ENCODE peak calls at places on chromosome 17, in six cellular contexts. One of them, this sample, is unnamed.

GRCh38 chr17:45261577-45262515 is at the start of gene SPATA32:
- DNase-seq in breast epithelium: no peak
- DNase-seq in AG10803: peak; percentile 17
- DNase-seq in GM13976: peak; percentile 89
- DNase-seq in AG09319: no peak
- DNase-seq in RWPE1: no peak
- DNase-seq in this sample: no peak

GRCh38 chr17:72967963-72968585 is 124.4 kb downstream of the SLC39A11 start:
- DNase-seq in AG10803: no peak
- DNase-seq in breast epithelium: no peak
- DNase-seq in AG09319: no peak
- DNase-seq in RWPE1: no peak
- DNase-seq in GM13976: no peak
- DNase-seq in this sample: no peak

GRCh38 chr17:7806592-7806991 is 27.4 kb upstream of the KDM6B start:
- DNase-seq in RWPE1: no peak
- DNase-seq in breast epithelium: no peak
- DNase-seq in GM13976: no peak
- DNase-seq in AG10803: no peak
- DNase-seq in AG09319: no peak
- DNase-seq in this sample: no peak

GRCh38 chr17:30113213-30113612 is 3.4 kb upstream of the NSRP1 start:
- DNase-seq in AG10803: no peak
- DNase-seq in GM13976: no peak
- DNase-seq in AG09319: no peak
- DNase-seq in RWPE1: no peak
- DNase-seq in breast epithelium: no peak
- DNase-seq in this sample: no peak

GRCh38 chr17:58706351-58707140 is 14.1 kb downstream of the RAD51C start:
- DNase-seq in AG10803: no peak
- DNase-seq in RWPE1: no peak
- DNase-seq in breast epithelium: no peak
- DNase-seq in GM13976: peak; percentile 28
- DNase-seq in AG09319: no peak
- DNase-seq in this sample: no peak

GRCh38 chr17:68346448-68346847 is 55.2 kb downstream of the ARSG start:
- DNase-seq in RWPE1: no peak
- DNase-seq in AG10803: no peak
- DNase-seq in AG09319: no peak
- DNase-seq in breast epithelium: no peak
- DNase-seq in GM13976: peak; percentile 50
- DNase-seq in this sample: no peak

GRCh38 chr17:50169121-50169764 is 3.4 kb downstream of the SGCA start:
- DNase-seq in RWPE1: peak; percentile 57
- DNase-seq in breast epithelium: no peak
- DNase-seq in AG10803: peak; percentile 79
- DNase-seq in AG09319: no peak
- DNase-seq in GM13976: peak; percentile 86
- DNase-seq in this sample: peak; percentile 15

GRCh38 chr17:35433075-35433894 is 985 bp upstream of the SLFN12 start:
- DNase-seq in AG09319: peak; percentile 96
- DNase-seq in RWPE1: peak; percentile 90
- DNase-seq in breast epithelium: peak; percentile 88
- DNase-seq in GM13976: peak; percentile 52
- DNase-seq in AG10803: peak; percentile 99
- DNase-seq in this sample: peak; percentile 65

GRCh38 chr17:81870155-81870977 is 771 bp downstream of the ARHGDIA start:
- DNase-seq in breast epithelium: no peak
- DNase-seq in GM13976: no peak
- DNase-seq in AG10803: peak; percentile 45
- DNase-seq in AG09319: no peak
- DNase-seq in RWPE1: no peak
- DNase-seq in this sample: no peak

GRCh38 chr17:80123791-80124190 is 22.4 kb downstream of the GAA start:
- DNase-seq in AG09319: no peak
- DNase-seq in breast epithelium: peak; percentile 82
- DNase-seq in AG10803: peak; percentile 48
- DNase-seq in RWPE1: no peak
- DNase-seq in GM13976: no peak
- DNase-seq in this sample: no peak

GRCh38 chr17:80126449-80126715 is 20.5 kb downstream of the EIF4A3 start:
- DNase-seq in breast epithelium: no peak
- DNase-seq in RWPE1: no peak
- DNase-seq in GM13976: no peak
- DNase-seq in AG09319: no peak
- DNase-seq in AG10803: no peak
- DNase-seq in this sample: no peak

GRCh38 chr17:80122926-80123505 is 21.6 kb downstream of the GAA start:
- DNase-seq in breast epithelium: no peak
- DNase-seq in GM13976: no peak
- DNase-seq in AG09319: no peak
- DNase-seq in RWPE1: no peak
- DNase-seq in AG10803: no peak
- DNase-seq in this sample: no peak

GRCh38 chr17:80125656-80126448 is 21.1 kb downstream of the EIF4A3 start:
- DNase-seq in GM13976: no peak
- DNase-seq in AG09319: peak; percentile 37
- DNase-seq in RWPE1: no peak
- DNase-seq in breast epithelium: peak; percentile 80
- DNase-seq in AG10803: peak; percentile 94
- DNase-seq in this sample: no peak

GRCh38 chr17:80124351-80124981 is 22.5 kb downstream of the EIF4A3 start:
- DNase-seq in GM13976: peak; percentile 47
- DNase-seq in AG10803: peak; percentile 62
- DNase-seq in RWPE1: no peak
- DNase-seq in AG09319: no peak
- DNase-seq in breast epithelium: peak; percentile 97
- DNase-seq in this sample: no peak
- TF ChIP-seq CTCF in GM13976: no peak
- TF ChIP-seq CTCF in AG10803: peak; percentile 43
- TF ChIP-seq CTCF in RWPE1: no peak
- TF ChIP-seq CTCF in AG09319: peak; percentile 24
- TF ChIP-seq CTCF in breast epithelium: no peak
- TF ChIP-seq CTCF in this sample: no peak

GRCh38 chr17:9166678-9167077 is 145.4 kb downstream of the NTN1 start:
- DNase-seq in breast epithelium: no peak
- DNase-seq in GM13976: no peak
- DNase-seq in AG10803: no peak
- DNase-seq in AG09319: no peak
- DNase-seq in RWPE1: no peak
- DNase-seq in this sample: no peak

GRCh38 chr17:9158545-9159452 is 137.5 kb downstream of the NTN1 start:
- DNase-seq in AG10803: no peak
- DNase-seq in breast epithelium: no peak
- DNase-seq in RWPE1: no peak
- DNase-seq in AG09319: no peak
- DNase-seq in GM13976: no peak
- DNase-seq in this sample: no peak

DNA sequence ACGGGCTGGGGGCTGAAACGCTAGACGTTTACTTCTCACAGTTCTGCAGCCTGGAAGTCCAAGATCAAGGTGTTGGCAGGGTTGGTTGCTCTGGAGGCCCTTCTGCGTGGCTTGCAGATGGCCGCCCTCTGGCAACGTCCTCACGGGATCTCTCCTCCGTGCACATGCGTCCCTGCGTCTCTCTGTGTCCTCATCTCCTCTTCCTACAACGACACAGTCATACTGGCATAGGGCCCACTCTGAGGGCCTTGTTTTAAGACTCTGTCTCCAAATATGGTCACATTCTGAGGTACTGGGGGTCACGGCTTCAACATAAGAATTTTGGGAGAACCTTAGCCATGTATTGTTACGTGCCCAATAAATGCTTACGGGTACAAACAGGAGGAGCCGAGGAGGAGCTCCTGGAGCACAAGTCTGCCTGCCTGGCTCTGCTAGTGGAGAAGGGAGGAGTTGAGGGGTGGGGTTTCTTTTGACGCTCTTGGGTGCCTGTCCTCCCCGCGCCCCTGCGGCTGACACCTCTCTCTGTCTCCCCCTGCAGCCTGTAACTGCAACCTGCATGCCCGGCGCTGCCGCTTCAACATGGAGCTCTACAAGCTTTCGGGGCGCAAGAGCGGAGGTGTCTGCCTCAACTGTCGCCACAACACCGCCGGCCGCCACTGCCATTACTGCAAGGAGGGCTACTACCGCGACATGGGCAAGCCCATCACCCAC is 141.1 kb downstream of the NTN1 start:
- DNase-seq in breast epithelium: no peak
- DNase-seq in GM13976: no peak
- DNase-seq in AG09319: no peak
- DNase-seq in RWPE1: peak; percentile 62
- DNase-seq in AG10803: no peak
- DNase-seq in this sample: peak; percentile 20
- TF ChIP-seq CTCF in breast epithelium: no peak
- TF ChIP-seq CTCF in GM13976: no peak
- TF ChIP-seq CTCF in AG09319: no peak
- TF ChIP-seq CTCF in RWPE1: peak; percentile 55
- TF ChIP-seq CTCF in AG10803: no peak
- TF ChIP-seq CTCF in this sample: no peak

DNA sequence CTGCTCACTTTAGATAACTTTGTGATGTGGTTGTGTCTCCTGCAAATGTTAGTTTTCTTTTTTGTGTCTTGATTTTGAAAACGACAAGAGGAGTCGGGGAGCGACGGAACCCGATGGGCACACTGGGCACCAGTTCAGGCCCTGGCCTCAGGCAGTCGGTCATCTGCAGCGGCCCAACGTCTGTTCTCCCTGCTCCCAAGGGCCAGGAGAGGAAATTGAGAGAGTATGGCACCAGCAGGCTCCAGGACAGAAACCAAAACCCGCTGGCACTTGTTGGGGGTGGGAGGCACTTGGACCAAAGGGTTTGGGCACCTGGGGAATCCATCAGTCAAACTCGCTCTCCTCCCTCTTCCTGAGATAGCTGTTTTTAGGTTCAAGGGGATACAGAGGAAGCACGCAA is 17.2 kb downstream of the RBFOX3 start:
- DNase-seq in AG10803: no peak
- DNase-seq in breast epithelium: no peak
- DNase-seq in GM13976: no peak
- DNase-seq in AG09319: no peak
- DNase-seq in RWPE1: no peak
- DNase-seq in this sample: no peak
- TF ChIP-seq CTCF in AG10803: no peak
- TF ChIP-seq CTCF in breast epithelium: no peak
- TF ChIP-seq CTCF in GM13976: no peak
- TF ChIP-seq CTCF in AG09319: no peak
- TF ChIP-seq CTCF in RWPE1: no peak
- TF ChIP-seq CTCF in this sample: no peak

DNA sequence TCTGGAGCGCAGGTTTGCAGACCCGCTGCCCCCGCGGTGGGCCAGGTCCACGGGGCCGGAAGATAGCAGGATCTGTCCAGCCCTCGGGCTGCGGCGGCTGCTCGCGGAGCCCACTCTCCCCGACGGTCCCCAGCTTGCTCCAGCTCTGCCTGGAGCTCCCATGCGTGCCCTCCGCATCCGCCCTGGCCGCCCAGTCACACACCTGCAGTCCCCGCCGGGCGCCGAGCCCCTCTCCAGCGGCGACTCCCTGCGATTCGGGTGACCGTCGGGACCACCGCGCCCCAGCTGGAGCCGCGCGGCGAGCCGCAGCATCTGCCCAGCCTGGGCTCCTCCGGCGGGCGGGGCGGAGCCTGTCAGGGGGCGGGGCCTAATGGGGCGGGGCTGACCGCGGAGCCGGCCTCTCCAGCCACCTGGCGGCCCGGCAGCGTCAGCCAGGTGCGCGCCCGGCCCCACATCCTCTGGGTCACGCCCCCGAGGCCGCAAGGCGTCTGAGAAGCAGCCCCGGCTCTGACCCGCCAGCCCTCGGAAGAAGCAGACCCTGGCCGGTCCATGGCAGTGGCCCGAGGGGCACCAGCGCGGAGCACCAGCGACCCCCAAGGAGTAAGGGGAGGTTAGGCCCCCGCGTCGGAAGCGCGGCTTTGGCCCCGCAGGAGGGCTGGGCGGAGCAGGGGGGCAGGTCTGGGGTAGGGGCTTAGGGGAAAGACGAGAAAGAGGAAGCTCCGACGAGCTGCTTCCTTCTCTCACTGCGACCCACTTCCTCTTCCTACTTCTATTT is at the start of gene PIK3R5:
- DNase-seq in AG10803: no peak
- DNase-seq in GM13976: peak; percentile 95
- DNase-seq in AG09319: no peak
- DNase-seq in RWPE1: peak; percentile 88
- DNase-seq in breast epithelium: no peak
- DNase-seq in this sample: no peak
- TF ChIP-seq CTCF in AG10803: no peak
- TF ChIP-seq CTCF in GM13976: no peak
- TF ChIP-seq CTCF in AG09319: no peak
- TF ChIP-seq CTCF in RWPE1: no peak
- TF ChIP-seq CTCF in breast epithelium: no peak
- TF ChIP-seq CTCF in this sample: no peak

GRCh38 chr17:41589301-41589700 is 2.6 kb upstream of the KRT14 start:
- DNase-seq in AG10803: no peak
- DNase-seq in RWPE1: no peak
- DNase-seq in GM13976: no peak
- DNase-seq in AG09319: no peak
- DNase-seq in breast epithelium: no peak
- DNase-seq in this sample: no peak
- TF ChIP-seq CTCF in AG10803: no peak
- TF ChIP-seq CTCF in RWPE1: peak; percentile 8
- TF ChIP-seq CTCF in GM13976: no peak
- TF ChIP-seq CTCF in AG09319: no peak
- TF ChIP-seq CTCF in breast epithelium: no peak
- TF ChIP-seq CTCF in this sample: no peak

GRCh38 chr17:57349533-57350227 is 93.4 kb downstream of the MSI2 start:
- DNase-seq in GM13976: no peak
- DNase-seq in RWPE1: no peak
- DNase-seq in breast epithelium: no peak
- DNase-seq in AG09319: no peak
- DNase-seq in AG10803: no peak
- DNase-seq in this sample: no peak
- TF ChIP-seq CTCF in GM13976: no peak
- TF ChIP-seq CTCF in RWPE1: no peak
- TF ChIP-seq CTCF in breast epithelium: no peak
- TF ChIP-seq CTCF in AG09319: no peak
- TF ChIP-seq CTCF in AG10803: no peak
- TF ChIP-seq CTCF in this sample: no peak